ENCODE peak calls at places on chromosomes 5 and 9, in seven cellular contexts. K is fibroblast of mammary gland, D is prostate gland, Z is psoas muscle, F is Calu3, X is sigmoid colon, R is endodermal cell. C is an unnamed sample.

GRCh38 chr9:120892177-120892747 is 15.3 kb upstream of the PHF19 start:
- DNase-seq in Z (no peak), X (no peak), D (peak), K (no peak), R (no peak), F (no peak), C (no peak)

GRCh38 chr5:73899055-73899454 is 273.1 kb downstream of the ARHGEF28 start:
- DNase-seq in D (no peak), Z (no peak), K (no peak), F (no peak), R (no peak), X (no peak), C (no peak)

GRCh38 chr9:32589083-32589713 is 16.2 kb upstream of the NDUFB6 start:
- DNase-seq in F (no peak), K (peak), D (no peak), R (no peak), Z (no peak), X (no peak), C (no peak)

GRCh38 chr9:95091574-95091970 is 225.9 kb downstream of the FANCC start:
- DNase-seq in D (no peak), Z (no peak), K (peak), R (no peak), F (peak), X (no peak), C (no peak)

GRCh38 chr9:120327322-120327721 is 252.6 kb downstream of the CDK5RAP2 start:
- DNase-seq in Z (no peak), K (no peak), R (no peak), F (no peak), X (no peak), D (no peak), C (no peak)

GRCh38 chr5:148976569-148977321 is 86.1 kb downstream of the SH3TC2 start:
- DNase-seq in Z (no peak), R (no peak), K (peak), X (no peak), F (no peak), D (peak), C (no peak)

GRCh38 chr9:108836771-108837170 is 19.0 kb downstream of the ACTL7B start:
- DNase-seq in R (no peak), Z (no peak), X (no peak), F (no peak), K (peak), D (no peak), C (no peak)

GRCh38 chr9:114880276-114880891 is 50.0 kb downstream of the TNFSF8 start:
- DNase-seq in F (no peak), K (peak), R (no peak), X (no peak), D (no peak), Z (no peak), C (no peak)

DNA sequence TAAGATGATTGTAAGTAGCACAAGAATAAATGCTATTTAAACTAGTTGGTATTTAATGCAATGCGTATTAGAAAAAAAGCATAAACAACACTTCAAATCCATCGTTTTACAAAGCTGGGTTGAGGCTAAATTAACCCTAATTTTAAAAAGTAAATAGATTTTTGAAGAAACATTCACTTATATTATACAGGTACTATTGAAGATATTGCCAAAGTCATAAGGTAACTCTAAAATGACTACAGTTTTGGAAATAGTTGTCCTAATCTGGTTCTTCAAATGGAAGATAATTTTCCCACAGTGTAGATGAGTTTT is 20.1 kb downstream of the SLC38A9 start:
- DNase-seq in D (no peak), R (no peak), K (no peak), X (no peak), Z (no peak), F (no peak), C (no peak)
- TF ChIP-seq CTCF in D (no peak), R (peak), K (no peak), X (no peak), Z (no peak), F (no peak), C (no peak)

GRCh38 chr5:116035123-116035522 is 2.9 kb downstream of the ARL14EPL start:
- DNase-seq in R (no peak), Z (no peak), K (no peak), F (no peak), X (no peak), D (no peak), C (no peak)

GRCh38 chr5:116042375-116042774 is 10.1 kb downstream of the ARL14EPL start:
- DNase-seq in Z (no peak), F (no peak), R (no peak), D (no peak), X (no peak), K (no peak), C (no peak)

GRCh38 chr5:116032991-116033390 is 719 bp downstream of the ARL14EPL start:
- DNase-seq in K (no peak), Z (no peak), F (no peak), R (no peak), X (no peak), D (no peak), C (no peak)

GRCh38 chr5:116038817-116039216 is 6.5 kb downstream of the ARL14EPL start:
- DNase-seq in Z (no peak), X (no peak), K (no peak), D (no peak), R (no peak), F (no peak), C (no peak)

DNA sequence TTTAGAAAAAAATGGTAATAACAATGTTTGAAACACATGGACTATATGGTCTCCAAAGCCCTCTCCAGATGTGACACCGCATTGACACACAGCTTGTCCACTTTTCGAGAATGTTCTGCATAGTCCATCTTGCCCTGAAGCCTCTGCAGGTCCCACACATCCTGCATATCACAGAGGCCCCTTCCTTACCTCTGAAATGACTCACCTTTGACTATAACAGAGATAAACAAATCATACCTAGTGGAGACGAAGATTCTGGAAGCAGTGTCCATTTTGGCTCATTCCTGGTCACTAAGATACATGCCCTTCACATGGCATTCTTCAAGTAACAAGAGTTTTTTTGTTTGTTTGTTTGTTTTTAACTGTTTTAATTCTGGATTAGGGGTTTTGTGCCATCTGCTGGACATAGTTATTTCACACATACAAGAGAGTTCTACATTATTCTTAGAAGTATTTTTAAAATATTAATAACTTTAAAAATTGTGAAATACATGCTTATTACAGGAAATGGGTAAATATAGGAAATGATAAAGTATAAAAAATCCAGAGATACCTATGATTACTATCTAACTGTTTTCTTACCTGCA is 5.1 kb downstream of the ARL14EPL start:
- DNase-seq in R (no peak), Z (no peak), K (peak), D (no peak), F (no peak), X (no peak), C (no peak)
- TF ChIP-seq CTCF in R (peak), Z (no peak), K (peak), D (no peak), F (no peak), X (no peak), C (peak)

GRCh38 chr9:137564817-137565411 is 13.2 kb downstream of the MRPL41 start:
- DNase-seq in D (no peak), F (no peak), R (no peak), X (no peak), Z (no peak), K (no peak), C (no peak)
- TF ChIP-seq CTCF in D (no peak), F (no peak), R (no peak), X (no peak), Z (no peak), K (no peak), C (no peak)

GRCh38 chr5:179261301-179262125 is 83.7 kb downstream of the ADAMTS2 start:
- DNase-seq in K (peak), F (no peak), R (peak), X (peak), Z (no peak), D (no peak), C (no peak)
- TF ChIP-seq CTCF in K (peak), F (no peak), R (peak), X (no peak), Z (peak), D (no peak), C (peak)

GRCh38 chr5:112084149-112084548 is 327.2 kb upstream of the NREP start:
- DNase-seq in D (no peak), Z (no peak), R (no peak), K (peak), X (no peak), F (no peak), C (no peak)
- TF ChIP-seq CTCF in D (no peak), Z (no peak), R (no peak), K (no peak), X (no peak), F (no peak), C (no peak)

DNA sequence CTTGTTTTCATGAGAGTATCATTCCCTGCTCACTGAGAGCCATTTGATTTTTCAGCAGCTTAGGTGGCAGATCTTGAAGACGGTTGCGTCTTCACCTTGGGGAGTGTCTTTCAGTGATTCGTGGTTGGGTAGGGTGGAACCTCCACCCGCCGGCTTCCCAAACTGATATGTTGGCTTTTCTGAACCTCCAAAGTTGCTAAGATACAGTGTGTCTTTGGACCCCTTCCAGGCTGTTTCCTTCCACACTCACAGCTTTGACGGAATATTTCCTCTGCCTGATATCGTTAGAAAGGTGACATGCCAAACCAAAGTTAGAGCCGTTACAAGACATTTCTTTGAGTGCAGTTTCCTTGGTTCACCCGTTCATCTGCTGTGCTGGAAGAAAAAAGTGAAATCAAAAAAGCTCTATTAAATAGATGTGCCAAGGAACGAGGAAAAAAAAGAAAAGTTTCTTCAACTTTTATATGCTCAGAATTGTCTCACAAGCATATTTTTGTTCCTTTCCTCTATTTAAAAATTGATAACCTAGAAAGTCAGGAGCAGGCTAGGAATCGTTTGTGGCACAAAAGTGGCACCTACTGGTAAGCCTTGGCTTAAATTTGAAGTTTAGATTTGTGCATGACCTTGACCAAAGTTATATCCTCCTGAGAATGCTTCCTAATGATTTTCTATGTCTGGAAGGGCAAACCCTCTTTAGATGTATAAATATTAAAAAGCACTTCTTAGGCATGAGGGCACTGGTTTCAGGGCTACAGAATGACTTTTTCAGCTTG is 270.7 kb upstream of the WWC1 start:
- DNase-seq in R (no peak), F (no peak), K (peak), D (no peak), X (no peak), Z (no peak), C (no peak)
- TF ChIP-seq CTCF in R (peak), F (no peak), K (peak), D (no peak), X (no peak), Z (no peak), C (no peak)

DNA sequence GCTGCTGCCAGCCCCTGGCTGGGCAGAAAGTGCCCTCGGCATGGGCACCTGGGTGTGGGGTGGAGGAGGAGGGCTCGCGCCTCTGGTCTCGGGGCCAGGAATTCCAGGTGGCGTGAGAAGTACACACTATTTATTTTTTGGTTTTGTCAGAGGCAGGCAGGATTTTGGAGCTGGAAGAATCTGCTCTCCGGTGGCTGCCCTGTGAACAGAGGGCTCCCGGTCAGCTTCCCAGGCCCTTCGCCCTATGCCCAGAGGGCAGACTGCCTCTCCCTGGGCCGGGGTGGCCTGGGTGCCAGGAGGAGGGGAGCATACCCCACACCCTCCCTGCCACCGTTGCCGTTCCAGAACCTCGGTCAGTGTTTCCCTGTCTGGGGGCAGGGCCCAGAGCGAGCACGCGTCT is 8.3 kb downstream of the DOLPP1 start:
- DNase-seq in D (no peak), X (no peak), F (no peak), K (no peak), R (no peak), Z (no peak), C (no peak)
- TF ChIP-seq CTCF in D (no peak), X (no peak), F (no peak), K (no peak), R (no peak), Z (no peak), C (no peak)

C was measured in progenitor cell of endocrine pancreas.